ENCODE peak calls at places on chromosomes 12 and 14, in seven cellular contexts. One of them, this sample, is unnamed.

GRCh38 chr14:99749142-99749541 is 44.1 kb upstream of the EML1 start:
- DNase-seq in myocyte: no peak
- DNase-seq in GM19239: no peak
- DNase-seq in ovary: no peak
- DNase-seq in choroid plexus epithelial cell: no peak
- DNase-seq in GM13976: no peak
- DNase-seq in NCI-H524: no peak
- DNase-seq in this sample: no peak

GRCh38 chr12:94779520-94779919 is 129.2 kb upstream of the TMCC3 start:
- DNase-seq in choroid plexus epithelial cell: peak; percentile 83
- DNase-seq in myocyte: peak; percentile 83
- DNase-seq in ovary: no peak
- DNase-seq in NCI-H524: no peak
- DNase-seq in GM13976: no peak
- DNase-seq in GM19239: no peak
- DNase-seq in this sample: no peak

GRCh38 chr12:65824314-65824563 is at the start of gene HMGA2:
- DNase-seq in NCI-H524: no peak
- DNase-seq in GM13976: peak; percentile 48
- DNase-seq in choroid plexus epithelial cell: peak; percentile 80
- DNase-seq in GM19239: no peak
- DNase-seq in ovary: peak; percentile 28
- DNase-seq in myocyte: no peak
- DNase-seq in this sample: peak; percentile 35

GRCh38 chr12:48988030-48988649 is 10.0 kb downstream of the WNT1 start:
- DNase-seq in NCI-H524: no peak
- DNase-seq in GM19239: no peak
- DNase-seq in GM13976: peak; percentile 80
- DNase-seq in ovary: peak; percentile 45
- DNase-seq in myocyte: peak; percentile 73
- DNase-seq in choroid plexus epithelial cell: peak; percentile 52
- DNase-seq in this sample: peak; percentile 60

GRCh38 chr14:72560331-72560730 is 333.6 kb downstream of the DPF3 start:
- DNase-seq in NCI-H524: no peak
- DNase-seq in myocyte: peak; percentile 46
- DNase-seq in GM19239: no peak
- DNase-seq in ovary: no peak
- DNase-seq in GM13976: peak; percentile 8
- DNase-seq in choroid plexus epithelial cell: no peak
- DNase-seq in this sample: no peak

GRCh38 chr12:76942276-76942675 is 63.5 kb upstream of the CSRP2 start:
- DNase-seq in GM13976: no peak
- DNase-seq in ovary: no peak
- DNase-seq in myocyte: no peak
- DNase-seq in choroid plexus epithelial cell: no peak
- DNase-seq in GM19239: no peak
- DNase-seq in NCI-H524: no peak
- DNase-seq in this sample: no peak

GRCh38 chr12:18583655-18584054 is 154.2 kb downstream of the PLCZ1 start:
- DNase-seq in choroid plexus epithelial cell: peak; percentile 15
- DNase-seq in myocyte: no peak
- DNase-seq in ovary: no peak
- DNase-seq in GM19239: no peak
- DNase-seq in NCI-H524: no peak
- DNase-seq in GM13976: no peak
- DNase-seq in this sample: no peak

GRCh38 chr14:75306917-75307699 is 28.5 kb downstream of the FOS start:
- DNase-seq in myocyte: peak; percentile 41
- DNase-seq in choroid plexus epithelial cell: peak; percentile 56
- DNase-seq in ovary: no peak
- DNase-seq in GM13976: peak; percentile 55
- DNase-seq in NCI-H524: peak; percentile 54
- DNase-seq in GM19239: no peak
- DNase-seq in this sample: no peak

GRCh38 chr12:124441443-124442190 is 125.8 kb downstream of the NCOR2 start:
- DNase-seq in GM13976: no peak
- DNase-seq in ovary: no peak
- DNase-seq in NCI-H524: no peak
- DNase-seq in choroid plexus epithelial cell: peak; percentile 90
- DNase-seq in GM19239: no peak
- DNase-seq in myocyte: peak; percentile 90
- DNase-seq in this sample: peak; percentile 53

GRCh38 chr14:34951286-34951685 is 31.5 kb upstream of the SRP54 start:
- DNase-seq in GM13976: no peak
- DNase-seq in NCI-H524: no peak
- DNase-seq in choroid plexus epithelial cell: peak; percentile 84
- DNase-seq in GM19239: no peak
- DNase-seq in myocyte: peak; percentile 40
- DNase-seq in ovary: no peak
- DNase-seq in this sample: no peak

GRCh38 chr12:21939435-21939834 is 1.8 kb downstream of the ABCC9 start:
- DNase-seq in GM19239: no peak
- DNase-seq in NCI-H524: peak; percentile 84
- DNase-seq in GM13976: no peak
- DNase-seq in choroid plexus epithelial cell: no peak
- DNase-seq in myocyte: no peak
- DNase-seq in ovary: no peak
- DNase-seq in this sample: no peak

GRCh38 chr12:95532851-95533250 is 18.4 kb downstream of the USP44 start:
- DNase-seq in GM13976: no peak
- DNase-seq in choroid plexus epithelial cell: peak; percentile 61
- DNase-seq in ovary: no peak
- DNase-seq in GM19239: no peak
- DNase-seq in myocyte: peak; percentile 60
- DNase-seq in NCI-H524: no peak
- DNase-seq in this sample: no peak

GRCh38 chr12:92088802-92089201 is 56.8 kb downstream of the BTG1 start:
- DNase-seq in GM19239: no peak
- DNase-seq in ovary: no peak
- DNase-seq in myocyte: no peak
- DNase-seq in choroid plexus epithelial cell: no peak
- DNase-seq in NCI-H524: no peak
- DNase-seq in GM13976: no peak
- DNase-seq in this sample: no peak

GRCh38 chr12:1744932-1745331 is 54.1 kb downstream of the ADIPOR2 start:
- DNase-seq in GM19239: no peak
- DNase-seq in myocyte: no peak
- DNase-seq in NCI-H524: no peak
- DNase-seq in choroid plexus epithelial cell: peak; percentile 16
- DNase-seq in GM13976: no peak
- DNase-seq in ovary: no peak
- DNase-seq in this sample: no peak

GRCh38 chr12:24838531-24838950 is 110.4 kb downstream of the BCAT1 start:
- DNase-seq in GM13976: peak; percentile 30
- DNase-seq in ovary: peak; percentile 63
- DNase-seq in myocyte: peak; percentile 78
- DNase-seq in GM19239: no peak
- DNase-seq in choroid plexus epithelial cell: peak; percentile 99
- DNase-seq in NCI-H524: no peak
- DNase-seq in this sample: no peak

GRCh38 chr14:87601011-87601410 is 392.0 kb downstream of the GALC start:
- DNase-seq in myocyte: no peak
- DNase-seq in choroid plexus epithelial cell: no peak
- DNase-seq in GM13976: no peak
- DNase-seq in GM19239: no peak
- DNase-seq in ovary: no peak
- DNase-seq in NCI-H524: no peak
- DNase-seq in this sample: no peak

GRCh38 chr12:88801227-88802225 is 221.3 kb upstream of the KITLG start:
- DNase-seq in GM13976: no peak
- DNase-seq in choroid plexus epithelial cell: no peak
- DNase-seq in NCI-H524: no peak
- DNase-seq in GM19239: no peak
- DNase-seq in ovary: no peak
- DNase-seq in myocyte: no peak
- DNase-seq in this sample: no peak

GRCh38 chr14:22479781-22480464 is 109.1 kb downstream of the DAD1 start:
- DNase-seq in GM13976: no peak
- DNase-seq in myocyte: no peak
- DNase-seq in GM19239: no peak
- DNase-seq in ovary: no peak
- DNase-seq in choroid plexus epithelial cell: peak; percentile 27
- DNase-seq in NCI-H524: no peak
- DNase-seq in this sample: no peak

GRCh38 chr14:20469890-20470858 is 968 bp downstream of the PNP start:
- DNase-seq in ovary: peak; percentile 33
- DNase-seq in myocyte: peak; percentile 47
- DNase-seq in GM13976: peak; percentile 49
- DNase-seq in choroid plexus epithelial cell: no peak
- DNase-seq in NCI-H524: peak; percentile 70
- DNase-seq in GM19239: peak; percentile 30
- DNase-seq in this sample: peak; percentile 42

GRCh38 chr14:101554991-101555668 is 6.2 kb upstream of the DIO3 start:
- DNase-seq in myocyte: peak; percentile 15
- DNase-seq in GM19239: no peak
- DNase-seq in NCI-H524: no peak
- DNase-seq in GM13976: no peak
- DNase-seq in choroid plexus epithelial cell: no peak
- DNase-seq in ovary: no peak
- DNase-seq in this sample: no peak

This sample was measured in left cardiac atrium.